ENCODE peak calls at places on chromosomes 2 and 18, in nine cellular contexts. C, K, S, Q, A, Y, W, P and X are unnamed samples.

GRCh38 chr18:6009751-6010150 is 114.4 kb upstream of the TMEM200C start:
- DNase-seq in C (no peak), K (peak; percentile 88), S (no peak), Q (no peak), A (no peak), Y (no peak), W (no peak), P (peak; percentile 86), X (no peak)

GRCh38 chr2:102037681-102038080 is 45.9 kb downstream of the IL1R2 start:
- DNase-seq in C (no peak), K (peak; percentile 66), S (no peak), Q (no peak), A (no peak), Y (no peak), W (no peak), P (no peak), X (no peak)

GRCh38 chr18:22020127-22020866 is 149.1 kb upstream of the GATA6 start:
- DNase-seq in C (no peak), K (no peak), S (no peak), Q (no peak), A (no peak), Y (no peak), W (no peak), P (no peak), X (no peak)

GRCh38 chr2:16273111-16273510 is 332.8 kb downstream of the MYCN start:
- DNase-seq in C (no peak), K (no peak), S (no peak), Q (no peak), A (no peak), Y (no peak), W (no peak), P (no peak), X (no peak)

GRCh38 chr2:54572636-54573531 is 116.8 kb downstream of the SPTBN1 start:
- DNase-seq in C (no peak), K (peak; percentile 93), S (no peak), Q (no peak), A (peak; percentile 76), Y (no peak), W (no peak), P (peak; percentile 91), X (peak; percentile 41)

GRCh38 chr2:196991061-196991460 is 64.6 kb upstream of the PGAP1 start:
- DNase-seq in C (no peak), K (no peak), S (no peak), Q (no peak), A (no peak), Y (no peak), W (no peak), P (no peak), X (no peak)

GRCh38 chr2:142682528-142682927 is 194.9 kb upstream of the KYNU start:
- DNase-seq in C (no peak), K (peak; percentile 29), S (no peak), Q (peak; percentile 13), A (no peak), Y (no peak), W (no peak), P (peak; percentile 45), X (peak; percentile 17)

GRCh38 chr2:157986761-157987160 is 110.6 kb upstream of the ACVR1 start:
- DNase-seq in C (no peak), K (no peak), S (no peak), Q (no peak), A (no peak), Y (no peak), W (no peak), P (no peak), X (peak; percentile 17)

GRCh38 chr2:217835931-217836881 is 166.6 kb downstream of the TNS1 start:
- DNase-seq in C (peak; percentile 80), K (peak; percentile 88), S (peak; percentile 26), Q (no peak), A (no peak), Y (no peak), W (peak; percentile 84), P (peak; percentile 91), X (peak; percentile 26)

GRCh38 chr2:136434251-136434715 is 316.3 kb upstream of the CXCR4 start:
- DNase-seq in C (no peak), K (no peak), S (no peak), Q (no peak), A (no peak), Y (no peak), W (no peak), P (no peak), X (no peak)

GRCh38 chr2:138829326-138829725 is 49.1 kb upstream of the NXPH2 start:
- DNase-seq in C (no peak), K (peak; percentile 10), S (peak; percentile 84), Q (peak; percentile 41), A (peak; percentile 48), Y (peak; percentile 37), W (no peak), P (peak; percentile 4), X (peak; percentile 5)

GRCh38 chr2:20107776-20108175 is 56.3 kb upstream of the LAPTM4A start:
- DNase-seq in C (no peak), K (peak; percentile 20), S (no peak), Q (no peak), A (no peak), Y (no peak), W (no peak), P (peak; percentile 46), X (no peak)

GRCh38 chr2:223894968-223895367 is 50.2 kb downstream of the WDFY1 start:
- DNase-seq in C (no peak), K (no peak), S (no peak), Q (no peak), A (no peak), Y (peak; percentile 13), W (no peak), P (no peak), X (no peak)

GRCh38 chr2:218605438-218605837 is 2.3 kb upstream of the PLCD4 start:
- DNase-seq in C (no peak), K (peak; percentile 47), S (no peak), Q (no peak), A (no peak), Y (no peak), W (peak; percentile 25), P (peak; percentile 78), X (no peak)

GRCh38 chr2:50476174-50476573 is 555.8 kb downstream of the NRXN1 start:
- DNase-seq in C (no peak), K (no peak), S (peak; percentile 60), Q (no peak), A (no peak), Y (no peak), W (no peak), P (no peak), X (peak; percentile 3)

GRCh38 chr2:221671515-221671914 is 99.4 kb upstream of the EPHA4 start:
- DNase-seq in C (no peak), K (peak; percentile 64), S (no peak), Q (no peak), A (no peak), Y (no peak), W (no peak), P (peak; percentile 59), X (peak; percentile 4)
- H3K4me1 ChIP-seq in C (no peaks in the 10 kb centered on the region), K (no peaks in the 10 kb centered on the region), S (peaks cover 11% of the 10 kb centered on the region), Q (no peaks in the 10 kb centered on the region), A (no peaks in the 10 kb centered on the region), Y (no peaks in the 10 kb centered on the region), W (no peaks in the 10 kb centered on the region), P (no peaks in the 10 kb centered on the region), X (no peaks in the 10 kb centered on the region)

GRCh38 chr2:23900927-23901322 is 26.0 kb downstream of the ATAD2B start:
- DNase-seq in C (no peak), K (peak; percentile 89), S (no peak), Q (peak; percentile 31), A (no peak), Y (no peak), W (no peak), P (peak; percentile 94), X (peak; percentile 82)
- H3K4me3 ChIP-seq in C (no peak overlapping the region), K (no peak overlapping the region), S (no peak overlapping the region), Q (peak overlapping the region; percentile 15), A (no peak overlapping the region), Y (no peak overlapping the region), W (no peak overlapping the region), P (no peak overlapping the region), X (peak overlapping the region; percentile 25)

GRCh38 chr2:66477125-66477842 is 42.4 kb downstream of the MEIS1 start:
- DNase-seq in C (no peak), K (peak; percentile 36), S (no peak), Q (no peak), A (no peak), Y (no peak), W (no peak), P (peak; percentile 60), X (no peak)

GRCh38 chr2:66478311-66478710 is 43.4 kb downstream of the MEIS1 start:
- DNase-seq in C (no peak), K (no peak), S (no peak), Q (no peak), A (no peak), Y (no peak), W (peak; percentile 42), P (no peak), X (no peak)

GRCh38 chr2:66478729-66479316 is 43.9 kb downstream of the MEIS1 start:
- DNase-seq in C (no peak), K (no peak), S (no peak), Q (no peak), A (no peak), Y (no peak), W (no peak), P (no peak), X (no peak)

DNA sequence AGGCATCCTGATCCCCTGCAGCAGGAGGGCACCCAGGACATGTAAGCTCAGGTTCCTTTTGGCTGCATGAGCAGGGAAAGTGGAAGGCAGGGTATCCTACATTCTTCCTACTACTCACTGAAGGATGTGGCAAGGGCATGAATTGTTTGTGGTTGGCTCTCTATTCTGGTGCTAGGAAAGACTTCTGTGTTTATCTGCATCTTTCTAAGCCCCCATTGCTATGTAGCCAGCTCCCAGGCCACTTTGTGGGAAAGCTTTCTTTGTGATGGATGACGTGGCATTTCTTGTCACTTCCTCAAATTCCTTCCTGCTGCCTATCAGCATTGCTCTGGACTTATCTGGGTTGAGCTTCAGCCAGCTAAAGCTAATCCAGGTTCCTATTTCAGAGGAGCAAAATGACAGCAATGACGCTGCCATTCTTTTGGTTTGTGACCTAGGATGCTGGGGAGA is 46.2 kb downstream of the MEIS1 start:
- DNase-seq in C (no peak), K (peak; percentile 93), S (peak; percentile 78), Q (no peak), A (no peak), Y (no peak), W (peak; percentile 29), P (peak; percentile 84), X (no peak)
- H3K4me1 ChIP-seq in C (peaks cover 10% of the 10 kb centered on the region), K (peaks cover 15% of the 10 kb centered on the region), S (no peaks in the 10 kb centered on the region), Q (no peaks in the 10 kb centered on the region), A (no peaks in the 10 kb centered on the region), Y (no peaks in the 10 kb centered on the region), W (peaks cover 25% of the 10 kb centered on the region), P (peaks cover 18% of the 10 kb centered on the region), X (no peaks in the 10 kb centered on the region)

GRCh38 chr2:119136872-119137271 is 21.7 kb downstream of the C1QL2 start:
- DNase-seq in C (no peak), K (no peak), S (no peak), Q (no peak), A (no peak), Y (no peak), W (no peak), P (no peak), X (no peak)

GRCh38 chr2:119136093-119136492 is 22.5 kb downstream of the C1QL2 start:
- DNase-seq in C (no peak), K (no peak), S (no peak), Q (no peak), A (no peak), Y (no peak), W (no peak), P (no peak), X (no peak)

GRCh38 chr2:119137502-119137901 is 21.0 kb downstream of the C1QL2 start:
- DNase-seq in C (no peak), K (no peak), S (no peak), Q (no peak), A (no peak), Y (no peak), W (no peak), P (no peak), X (peak; percentile 31)

GRCh38 chr2:119134775-119135174 is 23.8 kb downstream of the C1QL2 start:
- DNase-seq in C (no peak), K (no peak), S (no peak), Q (no peak), A (no peak), Y (no peak), W (no peak), P (no peak), X (no peak)
- H3K4me3 ChIP-seq in C (no peak overlapping the region), K (no peak overlapping the region), S (no peak overlapping the region), Q (no peak overlapping the region), A (no peak overlapping the region), Y (no peak overlapping the region), W (no peak overlapping the region), P (no peak overlapping the region), X (no peak overlapping the region)